ENCODE peak calls at places on chromosomes 13 and 19, in four cellular contexts. J is thoracic aorta, V is adrenal gland, E is adipocyte. T is an unnamed sample.
A peak's percentile ranks its signal among the peaks of the same experiment; 100 is the strongest.

GRCh38 chr19:6373813-6374108 is 1.2 kb downstream of the ALKBH7 start:
- DNase-seq in J (no peak), E (no peak), V (no peak), T (no peak)

GRCh38 chr19:29711584-29712132 is 3.4 kb downstream of the C19orf12 start:
- DNase-seq in E (no peak), V (no peak), J (no peak), T (no peak)

GRCh38 chr13:99722419-99722818 is 221.1 kb downstream of the TM9SF2 start:
- DNase-seq in E (no peak), J (no peak), V (no peak), T (no peak)

GRCh38 chr19:18420931-18421330 is 1.7 kb downstream of the SSBP4 start:
- DNase-seq in V (peak; percentile 41), J (no peak), E (no peak), T (no peak)

GRCh38 chr19:47229674-47230121 is 1.3 kb downstream of the BBC3 start:
- DNase-seq in J (no peak), V (no peak), E (peak; percentile 48), T (no peak)

GRCh38 chr13:74066937-74067336 is 67.3 kb downstream of the KLF12 start:
- DNase-seq in E (peak; percentile 62), V (no peak), J (no peak), T (no peak)

GRCh38 chr13:98428256-98428966 is 148.5 kb downstream of the STK24 start:
- DNase-seq in J (no peak), V (no peak), E (no peak), T (no peak)

GRCh38 chr19:58572818-58573657 is at the start of gene MZF1:
- DNase-seq in V (peak; percentile 100), E (peak; percentile 100), J (peak; percentile 100), T (peak; percentile 100)

GRCh38 chr13:19957320-19958118 is 1.0 kb upstream of the ZMYM2 start:
- DNase-seq in V (peak; percentile 91), J (peak; percentile 34), E (peak; percentile 58), T (peak; percentile 87)

GRCh38 chr13:111852701-111853100 is 214.2 kb upstream of the SOX1 start:
- DNase-seq in V (no peak), J (no peak), E (no peak), T (no peak)

GRCh38 chr13:80900557-80900956 is 559.6 kb upstream of the SPRY2 start:
- DNase-seq in E (no peak), V (no peak), J (no peak), T (no peak)

GRCh38 chr19:29624489-29625210 is 18.6 kb downstream of the POP4 start:
- DNase-seq in V (no peak), J (no peak), E (no peak), T (no peak)

GRCh38 chr19:4379383-4380253 is 20.7 kb downstream of the SH3GL1 start:
- DNase-seq in V (peak; percentile 84), J (no peak), E (peak; percentile 34), T (no peak)

GRCh38 chr19:17455308-17455707 is 5.4 kb downstream of the NXNL1 start:
- DNase-seq in V (no peak), E (no peak), J (no peak), T (no peak)

GRCh38 chr19:11693505-11694499 is 44.9 kb downstream of the ZNF823 start:
- DNase-seq in V (peak; percentile 22), E (peak; percentile 92), J (no peak), T (peak; percentile 62)

GRCh38 chr13:108346376-108346775 is 76.9 kb downstream of the TNFSF13B start:
- DNase-seq in V (no peak), J (no peak), E (no peak), T (no peak)

GRCh38 chr19:29806098-29806866 is 5.5 kb upstream of the CCNE1 start:
- DNase-seq in E (peak; percentile 10), V (peak; percentile 85), J (no peak), T (peak; percentile 81)

GRCh38 chr19:13817018-13817614 is 21.9 kb downstream of the ZSWIM4 start:
- DNase-seq in V (no peak), E (no peak), J (no peak), T (no peak)

GRCh38 chr19:11881151-11881800 is 6.3 kb upstream of the ZNF69 start:
- DNase-seq in V (peak; percentile 79), E (peak; percentile 83), J (no peak), T (peak; percentile 71)

GRCh38 chr19:10289167-10289835 is 451 bp upstream of the ICAM5 start:
- DNase-seq in E (peak; percentile 77), J (no peak), V (no peak), T (peak; percentile 57)

DNA sequence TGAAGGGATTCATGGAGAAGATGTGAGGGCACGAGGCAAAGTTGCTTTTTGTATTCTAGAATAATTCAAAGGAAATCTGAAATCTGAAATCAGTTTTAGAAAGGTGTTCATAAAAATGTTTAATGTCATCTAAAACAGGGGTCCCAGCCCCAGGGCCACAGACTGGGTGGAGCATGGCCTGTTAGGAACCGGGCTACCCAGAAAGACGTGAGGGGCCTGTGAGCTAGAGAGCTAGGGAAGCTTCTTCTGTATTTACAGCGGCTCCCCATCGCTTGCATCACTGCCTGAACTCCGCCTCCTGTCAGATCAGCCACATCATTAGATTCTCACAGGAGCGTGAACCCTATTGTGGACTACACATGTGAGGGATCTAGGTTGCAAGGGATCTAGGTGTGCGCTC is 151.2 kb downstream of the USP12 start:
- DNase-seq in E (no peak), J (no peak), V (no peak), T (no peak)
- H3K4me1 ChIP-seq in E (no peaks in the 10 kb centered on the region), J (no peaks in the 10 kb centered on the region), V (no peaks in the 10 kb centered on the region), T (no peaks in the 10 kb centered on the region)

GRCh38 chr13:113333076-113333475 is 30.9 kb downstream of the GRTP1 start:
- DNase-seq in V (no peak), J (no peak), E (no peak), T (no peak)
- H3K4me1 ChIP-seq in V (no peaks in the 10 kb centered on the region), J (no peaks in the 10 kb centered on the region), E (no peaks in the 10 kb centered on the region), T (no peaks in the 10 kb centered on the region)

DNA sequence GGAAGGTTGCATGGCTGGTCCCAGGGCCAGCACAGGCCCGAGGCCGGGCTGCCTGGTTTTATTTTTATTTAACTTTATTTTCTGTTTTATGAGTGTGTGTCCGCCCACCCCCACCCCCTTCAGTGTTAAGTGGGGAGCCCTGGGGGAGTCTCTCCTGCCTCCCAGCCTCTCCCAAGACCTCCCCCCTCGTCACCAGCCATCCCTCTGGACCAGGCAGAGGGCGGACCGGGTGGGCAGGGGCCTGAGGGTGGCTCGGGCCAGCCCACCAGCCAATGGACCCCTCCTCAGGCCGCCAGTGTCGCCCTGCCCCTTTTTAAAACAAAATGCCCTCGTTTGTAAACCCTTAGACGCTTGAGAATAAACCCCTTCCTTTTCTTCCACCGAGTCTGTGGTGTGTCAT is 531 bp upstream of the TGFBR3L start:
- DNase-seq in J (no peak), V (no peak), E (no peak), T (no peak)
- H3K4me1 ChIP-seq in J (peaks cover 32% of the 10 kb centered on the region), V (peaks cover 12% of the 10 kb centered on the region), E (peaks cover 6% of the 10 kb centered on the region), T (no peaks in the 10 kb centered on the region)

GRCh38 chr19:39399684-39400465 is 6.8 kb upstream of the ZFP36 start:
- DNase-seq in J (no peak), E (no peak), V (no peak), T (no peak)

GRCh38 chr19:39397360-39398296 is 6.5 kb downstream of the MED29 start:
- DNase-seq in J (no peak), V (peak; percentile 94), E (peak; percentile 94), T (peak; percentile 92)

GRCh38 chr19:39401549-39402416 is 4.9 kb upstream of the ZFP36 start:
- DNase-seq in V (peak; percentile 84), J (no peak), E (peak; percentile 44), T (peak; percentile 38)

GRCh38 chr19:39400997-39401548 is 5.6 kb upstream of the ZFP36 start:
- DNase-seq in J (no peak), V (peak; percentile 45), E (no peak), T (no peak)

DNA sequence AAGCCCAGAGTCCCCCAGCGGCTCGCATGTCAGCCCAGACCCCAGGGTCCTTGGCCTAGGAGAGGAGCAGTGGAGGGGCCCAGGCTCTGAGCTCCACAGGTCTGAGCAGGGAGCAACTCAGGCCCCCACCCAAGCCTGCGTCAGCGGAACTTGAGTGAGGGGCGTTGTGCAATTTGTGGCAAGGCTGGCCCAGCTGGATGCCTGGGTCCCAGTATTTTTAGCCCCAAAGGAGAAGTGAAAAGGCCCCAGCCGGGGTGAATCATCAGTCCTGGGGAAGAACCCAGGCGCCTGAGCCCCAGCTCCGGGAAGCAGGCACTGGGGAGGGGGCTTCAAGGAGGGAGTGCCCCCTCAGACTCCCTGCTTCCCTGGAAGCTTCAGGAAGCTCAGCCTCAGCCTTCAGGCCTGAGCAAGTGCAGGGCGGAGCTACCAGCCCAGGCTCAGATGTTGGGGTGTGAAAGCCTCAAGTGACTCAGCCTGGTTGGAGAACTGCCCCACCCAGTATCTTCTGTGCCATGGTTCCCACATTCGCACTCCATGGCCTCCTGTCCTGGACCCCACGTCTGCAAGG is 7.2 kb downstream of the MED29 start:
- DNase-seq in E (peak; percentile 72), V (peak; percentile 77), J (no peak), T (no peak)
- H3K4me1 ChIP-seq in E (peaks cover 32% of the 10 kb centered on the region), V (peaks cover 27% of the 10 kb centered on the region), J (peaks cover 39% of the 10 kb centered on the region), T (peaks cover 22% of the 10 kb centered on the region)

DNA sequence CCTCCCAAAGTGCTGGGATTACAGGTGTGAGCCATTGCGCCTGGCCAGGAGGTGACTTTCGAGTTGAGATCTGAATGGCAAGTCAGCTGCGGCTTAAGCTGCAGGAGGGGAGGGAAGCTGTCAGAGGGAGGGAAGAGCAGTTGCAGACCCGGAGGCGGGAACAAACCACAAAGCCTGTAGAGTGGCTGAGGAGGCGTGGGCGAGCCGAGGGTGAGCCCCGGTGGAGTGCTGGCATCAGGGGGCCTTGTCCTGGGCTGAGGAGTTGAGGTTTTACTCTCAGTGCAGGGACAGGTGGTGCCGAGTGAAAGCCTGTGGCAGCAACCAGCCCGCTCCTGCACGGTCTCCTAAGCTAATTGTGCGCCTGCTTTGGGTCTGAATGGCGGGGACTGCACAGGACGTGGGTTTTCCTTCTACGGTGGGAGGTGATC is 24.2 kb downstream of the PPP1R37 start:
- DNase-seq in V (no peak), E (no peak), J (no peak), T (peak; percentile 38)
- H3K4me1 ChIP-seq in V (peaks cover 24% of the 10 kb centered on the region), E (no peaks in the 10 kb centered on the region), J (no peaks in the 10 kb centered on the region), T (peaks cover 14% of the 10 kb centered on the region)

DNA sequence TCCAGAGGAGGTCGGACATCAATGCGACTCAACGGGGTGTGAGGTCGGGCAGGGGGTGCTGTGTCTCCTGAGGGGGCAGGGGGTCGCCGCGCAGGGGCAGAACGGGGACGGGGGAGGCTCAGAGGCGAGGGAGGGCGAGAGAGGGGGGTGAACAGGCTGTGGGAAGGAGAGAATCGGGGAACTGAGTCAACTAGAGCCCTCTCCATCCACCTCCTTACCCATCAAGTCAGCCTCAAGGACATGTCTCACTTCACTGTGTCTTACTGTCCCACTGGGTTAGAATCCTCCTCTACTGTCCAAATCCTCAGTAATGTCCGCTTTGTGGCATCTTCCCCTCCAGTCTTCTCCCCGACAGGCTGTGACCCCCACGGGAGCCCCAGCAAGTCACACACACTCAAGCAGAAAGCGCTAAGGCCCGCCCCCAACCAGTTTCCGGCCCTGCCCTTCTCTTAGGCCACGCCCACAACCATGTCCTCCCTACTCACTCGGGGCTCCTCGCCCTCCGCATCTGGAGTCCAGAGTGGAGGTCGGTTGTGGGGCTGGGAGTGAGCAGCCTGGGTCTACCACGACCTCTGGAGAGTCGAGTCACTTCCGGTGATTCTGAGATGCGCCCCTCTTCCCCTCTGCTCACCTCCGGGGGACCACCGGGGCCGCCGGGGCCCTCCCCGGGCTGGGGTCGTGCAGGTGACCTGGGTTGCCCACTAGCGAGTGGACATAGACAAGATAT is 9.3 kb downstream of the PLEKHA4 start:
- DNase-seq in E (no peak), V (peak; percentile 39), J (no peak), T (no peak)
- H3K4me1 ChIP-seq in E (no peaks in the 10 kb centered on the region), V (no peaks in the 10 kb centered on the region), J (no peaks in the 10 kb centered on the region), T (no peaks in the 10 kb centered on the region)

T was measured in BE2C.